ENCODE peak calls at places on chromosome 13, in seven cellular contexts. One of them, this sample, is unnamed.
A peak's percentile ranks its signal among the peaks of the same experiment; 100 is the strongest.

GRCh38 chr13:110963554-110963970 is 48.7 kb upstream of the ANKRD10 start:
- DNase-seq in AG08395: no peak
- DNase-seq in neural crest cell: no peak
- DNase-seq in Daoy: no peak
- DNase-seq in activated CD4-positive, alpha-beta T cell treated with anti-CD3 and anti-CD28 coated beads, Interleukin-2, amount 10 ng/mL, durations not matched to agents 7 days and 5 days: no peak
- DNase-seq in kidney tubule cell: no peak
- DNase-seq in midbrain: no peak
- DNase-seq in this sample: no peak

GRCh38 chr13:48575014-48575413 is 42.1 kb upstream of the RCBTB2 start:
- DNase-seq in midbrain: no peak
- DNase-seq in neural crest cell: no peak
- DNase-seq in activated CD4-positive, alpha-beta T cell treated with anti-CD3 and anti-CD28 coated beads, Interleukin-2, amount 10 ng/mL, durations not matched to agents 7 days and 5 days: no peak
- DNase-seq in AG08395: no peak
- DNase-seq in Daoy: no peak
- DNase-seq in kidney tubule cell: no peak
- DNase-seq in this sample: no peak

GRCh38 chr13:27791146-27791900 is 960 bp upstream of the GSX1 start:
- DNase-seq in AG08395: no peak
- DNase-seq in Daoy: no peak
- DNase-seq in activated CD4-positive, alpha-beta T cell treated with anti-CD3 and anti-CD28 coated beads, Interleukin-2, amount 10 ng/mL, durations not matched to agents 7 days and 5 days: no peak
- DNase-seq in kidney tubule cell: no peak
- DNase-seq in neural crest cell: no peak
- DNase-seq in midbrain: no peak
- DNase-seq in this sample: no peak

GRCh38 chr13:112731667-112732616 is 42.1 kb downstream of the ATP11A start:
- DNase-seq in AG08395: no peak
- DNase-seq in midbrain: no peak
- DNase-seq in kidney tubule cell: no peak
- DNase-seq in Daoy: no peak
- DNase-seq in neural crest cell: no peak
- DNase-seq in activated CD4-positive, alpha-beta T cell treated with anti-CD3 and anti-CD28 coated beads, Interleukin-2, amount 10 ng/mL, durations not matched to agents 7 days and 5 days: no peak
- DNase-seq in this sample: no peak

GRCh38 chr13:42041684-42042035 is 6.8 kb upstream of the DGKH start:
- DNase-seq in Daoy: peak; percentile 52
- DNase-seq in AG08395: peak; percentile 76
- DNase-seq in midbrain: peak; percentile 23
- DNase-seq in neural crest cell: peak; percentile 43
- DNase-seq in kidney tubule cell: peak; percentile 74
- DNase-seq in activated CD4-positive, alpha-beta T cell treated with anti-CD3 and anti-CD28 coated beads, Interleukin-2, amount 10 ng/mL, durations not matched to agents 7 days and 5 days: no peak
- DNase-seq in this sample: no peak

GRCh38 chr13:93325303-93326297 is 99.0 kb downstream of the GPC6 start:
- DNase-seq in neural crest cell: no peak
- DNase-seq in AG08395: no peak
- DNase-seq in midbrain: no peak
- DNase-seq in Daoy: no peak
- DNase-seq in activated CD4-positive, alpha-beta T cell treated with anti-CD3 and anti-CD28 coated beads, Interleukin-2, amount 10 ng/mL, durations not matched to agents 7 days and 5 days: no peak
- DNase-seq in kidney tubule cell: no peak
- DNase-seq in this sample: no peak

GRCh38 chr13:66915596-66916185 is 314.4 kb downstream of the PCDH9 start:
- DNase-seq in AG08395: peak; percentile 18
- DNase-seq in neural crest cell: no peak
- DNase-seq in midbrain: no peak
- DNase-seq in Daoy: peak; percentile 5
- DNase-seq in activated CD4-positive, alpha-beta T cell treated with anti-CD3 and anti-CD28 coated beads, Interleukin-2, amount 10 ng/mL, durations not matched to agents 7 days and 5 days: no peak
- DNase-seq in kidney tubule cell: peak; percentile 59
- DNase-seq in this sample: no peak

GRCh38 chr13:110010433-110011135 is 224.2 kb upstream of the IRS2 start:
- DNase-seq in midbrain: no peak
- DNase-seq in activated CD4-positive, alpha-beta T cell treated with anti-CD3 and anti-CD28 coated beads, Interleukin-2, amount 10 ng/mL, durations not matched to agents 7 days and 5 days: no peak
- DNase-seq in neural crest cell: no peak
- DNase-seq in kidney tubule cell: peak; percentile 61
- DNase-seq in AG08395: no peak
- DNase-seq in Daoy: peak; percentile 12
- DNase-seq in this sample: no peak

GRCh38 chr13:79273045-79273444 is 133.0 kb downstream of the RBM26 start:
- DNase-seq in kidney tubule cell: no peak
- DNase-seq in neural crest cell: no peak
- DNase-seq in Daoy: no peak
- DNase-seq in AG08395: no peak
- DNase-seq in activated CD4-positive, alpha-beta T cell treated with anti-CD3 and anti-CD28 coated beads, Interleukin-2, amount 10 ng/mL, durations not matched to agents 7 days and 5 days: no peak
- DNase-seq in midbrain: no peak
- DNase-seq in this sample: no peak

GRCh38 chr13:29948246-29948645 is 97.8 kb upstream of the UBL3 start:
- DNase-seq in Daoy: no peak
- DNase-seq in neural crest cell: no peak
- DNase-seq in midbrain: no peak
- DNase-seq in AG08395: peak; percentile 40
- DNase-seq in activated CD4-positive, alpha-beta T cell treated with anti-CD3 and anti-CD28 coated beads, Interleukin-2, amount 10 ng/mL, durations not matched to agents 7 days and 5 days: no peak
- DNase-seq in kidney tubule cell: peak; percentile 20
- DNase-seq in this sample: no peak

GRCh38 chr13:47117268-47117667 is 220.4 kb upstream of the HTR2A start:
- DNase-seq in neural crest cell: no peak
- DNase-seq in kidney tubule cell: peak; percentile 60
- DNase-seq in AG08395: peak; percentile 52
- DNase-seq in midbrain: no peak
- DNase-seq in activated CD4-positive, alpha-beta T cell treated with anti-CD3 and anti-CD28 coated beads, Interleukin-2, amount 10 ng/mL, durations not matched to agents 7 days and 5 days: no peak
- DNase-seq in Daoy: peak; percentile 21
- DNase-seq in this sample: no peak

GRCh38 chr13:29748097-29748496 is 102.3 kb downstream of the UBL3 start:
- DNase-seq in midbrain: no peak
- DNase-seq in activated CD4-positive, alpha-beta T cell treated with anti-CD3 and anti-CD28 coated beads, Interleukin-2, amount 10 ng/mL, durations not matched to agents 7 days and 5 days: no peak
- DNase-seq in neural crest cell: no peak
- DNase-seq in Daoy: no peak
- DNase-seq in kidney tubule cell: no peak
- DNase-seq in AG08395: no peak
- DNase-seq in this sample: no peak

GRCh38 chr13:73929287-73929932 is 204.8 kb downstream of the KLF12 start:
- DNase-seq in activated CD4-positive, alpha-beta T cell treated with anti-CD3 and anti-CD28 coated beads, Interleukin-2, amount 10 ng/mL, durations not matched to agents 7 days and 5 days: no peak
- DNase-seq in neural crest cell: no peak
- DNase-seq in Daoy: no peak
- DNase-seq in midbrain: no peak
- DNase-seq in kidney tubule cell: no peak
- DNase-seq in AG08395: no peak
- DNase-seq in this sample: no peak

GRCh38 chr13:49681837-49682236 is 9.4 kb downstream of the EBPL start:
- DNase-seq in kidney tubule cell: peak; percentile 41
- DNase-seq in Daoy: peak; percentile 16
- DNase-seq in AG08395: peak; percentile 34
- DNase-seq in neural crest cell: no peak
- DNase-seq in midbrain: no peak
- DNase-seq in activated CD4-positive, alpha-beta T cell treated with anti-CD3 and anti-CD28 coated beads, Interleukin-2, amount 10 ng/mL, durations not matched to agents 7 days and 5 days: no peak
- DNase-seq in this sample: no peak

GRCh38 chr13:48944221-48944620 is 31.5 kb upstream of the FNDC3A start:
- DNase-seq in Daoy: no peak
- DNase-seq in midbrain: no peak
- DNase-seq in AG08395: no peak
- DNase-seq in neural crest cell: no peak
- DNase-seq in kidney tubule cell: no peak
- DNase-seq in activated CD4-positive, alpha-beta T cell treated with anti-CD3 and anti-CD28 coated beads, Interleukin-2, amount 10 ng/mL, durations not matched to agents 7 days and 5 days: no peak
- DNase-seq in this sample: no peak

GRCh38 chr13:48511621-48512232 is 21.2 kb downstream of the RCBTB2 start:
- DNase-seq in neural crest cell: no peak
- DNase-seq in midbrain: peak; percentile 18
- DNase-seq in activated CD4-positive, alpha-beta T cell treated with anti-CD3 and anti-CD28 coated beads, Interleukin-2, amount 10 ng/mL, durations not matched to agents 7 days and 5 days: no peak
- DNase-seq in Daoy: no peak
- DNase-seq in kidney tubule cell: no peak
- DNase-seq in AG08395: no peak
- DNase-seq in this sample: no peak

GRCh38 chr13:34412817-34413365 is 529.2 kb upstream of the NBEA start:
- DNase-seq in activated CD4-positive, alpha-beta T cell treated with anti-CD3 and anti-CD28 coated beads, Interleukin-2, amount 10 ng/mL, durations not matched to agents 7 days and 5 days: no peak
- DNase-seq in Daoy: peak; percentile 27
- DNase-seq in AG08395: no peak
- DNase-seq in kidney tubule cell: peak; percentile 66
- DNase-seq in neural crest cell: no peak
- DNase-seq in midbrain: no peak
- DNase-seq in this sample: no peak

GRCh38 chr13:33168326-33168960 is 117.1 kb downstream of the STARD13 start:
- DNase-seq in kidney tubule cell: no peak
- DNase-seq in AG08395: no peak
- DNase-seq in neural crest cell: no peak
- DNase-seq in activated CD4-positive, alpha-beta T cell treated with anti-CD3 and anti-CD28 coated beads, Interleukin-2, amount 10 ng/mL, durations not matched to agents 7 days and 5 days: no peak
- DNase-seq in Daoy: no peak
- DNase-seq in midbrain: no peak
- DNase-seq in this sample: no peak

This sample was measured in stimulated activated naive CD8-positive, alpha-beta T cell treated with anti-CD3 and anti-CD28 coated beads, Interleukin-15, amount 100 ng/mL, for 72 hours.